ENCODE peak calls at places on chromosome 13, in ten cellular contexts. Z is heart right ventricle; B is transverse colon; V is CD4-positive, alpha-beta T cell; D is mesendoderm; L is IMR-90; K is HCT116; W is RWPE1; U is left ventricle myocardium inferior; J is CD8-positive, alpha-beta T cell. N is an unnamed sample.

GRCh38 chr13:72166102-72166660 is 299.2 kb upstream of the DACH1 start:
- DNase-seq in V (no peak), J (no peak), B (no peak), Z (no peak), L (no peak), W (no peak), K (no peak), U (no peak), D (no peak), N (no peak)

GRCh38 chr13:52348081-52348480 is 57.9 kb downstream of the THSD1 start:
- DNase-seq in D (no peak), B (no peak), L (peak; percentile 88), Z (no peak), U (no peak), W (peak; percentile 27), K (peak; percentile 34), J (no peak), V (no peak), N (no peak)

GRCh38 chr13:29849731-29850212 is 645 bp downstream of the UBL3 start:
- DNase-seq in W (peak; percentile 70), D (peak; percentile 79), K (no peak), J (no peak), L (peak; percentile 71), U (peak; percentile 45), Z (peak; percentile 60), V (peak; percentile 46), B (peak; percentile 69), N (peak; percentile 31)

GRCh38 chr13:93309886-93310520 is 83.4 kb downstream of the GPC6 start:
- DNase-seq in L (peak; percentile 51), D (peak; percentile 85), V (no peak), K (no peak), Z (no peak), W (no peak), U (no peak), J (no peak), B (no peak), N (peak; percentile 52)

GRCh38 chr13:60990032-60990733 is 425.5 kb downstream of the PCDH20 start:
- DNase-seq in D (peak; percentile 52), B (no peak), Z (no peak), K (no peak), W (no peak), U (no peak), V (no peak), J (no peak), L (no peak), N (peak; percentile 14)

GRCh38 chr13:51942189-51942588 is 69.1 kb downstream of the ATP7B start:
- DNase-seq in W (peak; percentile 18), U (no peak), L (no peak), V (peak; percentile 41), K (peak; percentile 19), B (peak; percentile 91), D (no peak), J (no peak), Z (no peak), N (no peak)

GRCh38 chr13:39376088-39376487 is 226.9 kb downstream of the LHFPL6 start:
- DNase-seq in V (no peak), U (no peak), J (no peak), L (no peak), D (no peak), K (no peak), W (no peak), B (no peak), Z (no peak), N (no peak)

GRCh38 chr13:29849071-29849541 is 1.3 kb downstream of the UBL3 start:
- DNase-seq in J (no peak), V (no peak), W (no peak), D (peak; percentile 46), U (no peak), L (peak; percentile 22), Z (no peak), K (no peak), B (peak; percentile 31), N (no peak)

GRCh38 chr13:61486496-61486895 is 70.8 kb upstream of the PCDH20 start:
- DNase-seq in J (no peak), Z (no peak), K (no peak), U (no peak), L (no peak), V (no peak), B (no peak), D (no peak), W (no peak), N (no peak)

GRCh38 chr13:100674363-100674847 is at the start of gene TMTC4:
- DNase-seq in B (peak; percentile 32), D (peak; percentile 46), U (no peak), K (no peak), V (no peak), J (no peak), Z (no peak), L (no peak), W (no peak), N (no peak)

GRCh38 chr13:20713751-20714150 is 10.3 kb downstream of the IL17D start:
- DNase-seq in B (no peak), D (no peak), L (peak; percentile 39), U (no peak), V (no peak), W (no peak), J (no peak), K (no peak), Z (no peak), N (no peak)
- H3K27ac ChIP-seq in B (peak overlapping the region; percentile 43), D (no peak overlapping the region), L (no peak overlapping the region), U (peak overlapping the region; percentile 80), V (no peak overlapping the region), W (no peak overlapping the region), J (no peak overlapping the region), K (no peak overlapping the region), Z (peak overlapping the region; percentile 72), N (no peak overlapping the region)

GRCh38 chr13:34249546-34249945 is 431.6 kb downstream of the RFC3 start:
- DNase-seq in Z (no peak), U (no peak), B (no peak), W (no peak), D (no peak), K (no peak), V (no peak), L (no peak), J (no peak), N (no peak)
- H3K27ac ChIP-seq in Z (no peak overlapping the region), U (no peak overlapping the region), B (no peak overlapping the region), W (no peak overlapping the region), D (no peak overlapping the region), K (no peak overlapping the region), V (no peak overlapping the region), L (no peak overlapping the region), J (no peak overlapping the region), N (no peak overlapping the region)

DNA sequence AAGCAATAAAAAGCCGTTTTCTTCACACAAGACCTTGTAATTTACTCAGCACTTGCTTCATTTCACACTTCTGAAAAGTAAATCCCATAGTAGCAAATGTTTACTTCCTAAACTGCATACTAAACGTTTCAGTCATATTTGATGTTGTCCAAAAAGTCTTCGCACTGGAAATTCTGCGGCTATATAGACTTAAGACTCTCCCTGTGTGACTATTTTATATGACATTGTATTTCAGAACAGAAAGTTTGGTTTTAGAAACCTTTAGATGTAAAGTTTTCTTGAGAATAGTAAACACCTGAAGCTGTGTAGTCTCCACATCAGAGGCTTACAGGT is 29.6 kb downstream of the ZAR1L start:
- DNase-seq in J (no peak), B (no peak), Z (no peak), W (no peak), V (no peak), L (no peak), U (no peak), D (no peak), K (no peak), N (no peak)
- H3K27ac ChIP-seq in J (no peak overlapping the region), B (peak overlapping the region; percentile 48), Z (no peak overlapping the region), W (no peak overlapping the region), V (no peak overlapping the region), L (no peak overlapping the region), U (peak overlapping the region; percentile 77), D (no peak overlapping the region), K (no peak overlapping the region), N (no peak overlapping the region)

GRCh38 chr13:26308836-26309235 is 54.9 kb downstream of the CDK8 start:
- DNase-seq in B (no peak), L (no peak), V (no peak), D (no peak), J (no peak), Z (no peak), K (no peak), W (no peak), U (no peak), N (no peak)

GRCh38 chr13:26305676-26306075 is 51.7 kb downstream of the CDK8 start:
- DNase-seq in J (no peak), U (no peak), D (no peak), B (no peak), K (no peak), V (no peak), Z (no peak), W (no peak), L (no peak), N (no peak)

GRCh38 chr13:26310003-26310402 is 56.1 kb downstream of the CDK8 start:
- DNase-seq in V (no peak), W (no peak), L (no peak), B (no peak), J (no peak), K (no peak), Z (no peak), U (no peak), D (no peak), N (no peak)

GRCh38 chr13:26308250-26308649 is 54.3 kb downstream of the CDK8 start:
- DNase-seq in L (no peak), Z (no peak), K (no peak), J (no peak), B (no peak), V (no peak), D (no peak), U (no peak), W (no peak), N (no peak)

DNA sequence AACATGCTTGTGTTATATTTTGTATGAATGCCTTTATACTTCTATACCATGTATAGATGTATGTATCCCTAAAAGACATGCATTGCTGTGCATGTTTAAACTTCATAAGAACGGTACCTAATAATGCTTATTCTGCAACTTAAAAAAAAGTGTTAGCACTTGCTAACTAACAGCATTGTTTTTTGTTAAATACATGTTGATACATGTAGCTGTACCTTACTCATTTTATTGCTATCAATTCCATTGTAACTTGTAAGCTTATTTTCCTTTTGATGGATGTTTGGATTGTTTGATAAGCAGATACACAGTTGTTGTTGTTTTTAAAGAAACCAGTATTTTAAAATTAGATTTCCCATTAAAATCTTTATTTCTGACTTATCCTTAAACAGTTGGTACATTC is 53.8 kb downstream of the CDK8 start:
- DNase-seq in Z (no peak), D (no peak), B (no peak), W (peak; percentile 40), U (no peak), L (no peak), V (no peak), J (no peak), K (no peak), N (no peak)
- H3K27ac ChIP-seq in Z (no peak overlapping the region), D (no peak overlapping the region), B (no peak overlapping the region), W (no peak overlapping the region), U (no peak overlapping the region), L (no peak overlapping the region), V (no peak overlapping the region), J (no peak overlapping the region), K (no peak overlapping the region), N (no peak overlapping the region)

N was measured in epithelial cell of prostate.